ENCODE peak calls at places on chromosome 3, in five cellular contexts. B, T, W, E and U are unnamed samples. For H3K4me1, the result is how much of the 10 kb centered on the place peaks cover.

GRCh38 chr3:56323986-56324420 is 144.3 kb downstream of the ERC2 start:
- DNase-seq in B (no peak), T (no peak), W (no peak), E (no peak), U (no peak)

GRCh38 chr3:113557374-113557773 is 25.0 kb downstream of the SIDT1 start:
- DNase-seq in B (no peak), T (no peak), W (no peak), E (no peak), U (no peak)

GRCh38 chr3:14490831-14491230 is 49.3 kb downstream of the GRIP2 start:
- DNase-seq in B (no peak), T (no peak), W (no peak), E (no peak), U (no peak)

GRCh38 chr3:120907659-120908029 is 361 bp upstream of the STXBP5L start:
- DNase-seq in B (no peak), T (no peak), W (no peak), E (no peak), U (no peak)

GRCh38 chr3:61871646-61872045 is 310.3 kb downstream of the PTPRG start:
- DNase-seq in B (no peak), T (no peak), W (no peak), E (no peak), U (no peak)

GRCh38 chr3:16402451-16402850 is 111.0 kb downstream of the RFTN1 start:
- DNase-seq in B (no peak), T (no peak), W (no peak), E (no peak), U (no peak)

GRCh38 chr3:178300441-178300959 is 235.7 kb upstream of the KCNMB2 start:
- DNase-seq in B (no peak), T (no peak), W (no peak), E (no peak), U (no peak)

GRCh38 chr3:52109556-52110380 is 44.5 kb downstream of the POC1A start:
- DNase-seq in B (peak), T (no peak), W (no peak), E (no peak), U (peak)

GRCh38 chr3:66470956-66471686 is 29.7 kb downstream of the LRIG1 start:
- DNase-seq in B (no peak), T (no peak), W (no peak), E (no peak), U (no peak)

GRCh38 chr3:109257269-109257668 is 59.0 kb downstream of the DPPA2 start:
- DNase-seq in B (no peak), T (no peak), W (no peak), E (no peak), U (no peak)

GRCh38 chr3:188904670-188905069 is 267.1 kb upstream of the TPRG1 start:
- DNase-seq in B (no peak), T (no peak), W (no peak), E (no peak), U (no peak)

GRCh38 chr3:195616681-195617080 is 32.9 kb upstream of the APOD start:
- DNase-seq in B (no peak), T (no peak), W (no peak), E (no peak), U (no peak)

GRCh38 chr3:79724206-79724605 is 43.6 kb downstream of the ROBO1 start:
- DNase-seq in B (no peak), T (no peak), W (no peak), E (no peak), U (no peak)

GRCh38 chr3:155327430-155327829 is 33.9 kb upstream of the STRIT1 start:
- DNase-seq in B (no peak), T (no peak), W (no peak), E (no peak), U (no peak)

GRCh38 chr3:52536369-52537164 is at the start of gene UQCC5:
- DNase-seq in B (peak), T (peak), W (peak), E (peak), U (peak)

GRCh38 chr3:25455316-25456232 is 27.5 kb downstream of the RARB start:
- DNase-seq in B (no peak), T (peak), W (no peak), E (no peak), U (no peak)

GRCh38 chr3:33919312-33919711 is 120.9 kb downstream of the PDCD6IP start:
- DNase-seq in B (no peak), T (no peak), W (no peak), E (no peak), U (no peak)

GRCh38 chr3:14285526-14285925 is 106.9 kb downstream of the LSM3 start:
- DNase-seq in B (peak), T (no peak), W (no peak), E (no peak), U (no peak)

GRCh38 chr3:107224001-107224596 is 153.1 kb upstream of the CCDC54 start:
- DNase-seq in B (no peak), T (no peak), W (no peak), E (no peak), U (no peak)

GRCh38 chr3:195094211-195094921 is 176.6 kb downstream of the XXYLT1 start:
- DNase-seq in B (peak), T (peak), W (peak), E (no peak), U (peak)

GRCh38 chr3:159609620-159610019 is 379.0 kb upstream of the IL12A start:
- DNase-seq in B (no peak), T (no peak), W (no peak), E (no peak), U (no peak)

GRCh38 chr3:50316657-50317242 is 5.8 kb downstream of the HYAL2 start:
- DNase-seq in B (peak), T (no peak), W (peak), E (no peak), U (peak)

GRCh38 chr3:72487078-72487765 is 361.0 kb downstream of the SHQ1 start:
- DNase-seq in B (no peak), T (peak), W (peak), E (peak), U (no peak)

GRCh38 chr3:188286087-188286513 is 132.1 kb downstream of the LPP start:
- DNase-seq in B (no peak), T (no peak), W (no peak), E (no peak), U (no peak)

GRCh38 chr3:188574885-188575284 is 420.9 kb downstream of the LPP start:
- DNase-seq in B (no peak), T (no peak), W (no peak), E (no peak), U (no peak)

GRCh38 chr3:6249679-6250078 is 611.2 kb upstream of the GRM7 start:
- DNase-seq in B (no peak), T (no peak), W (no peak), E (no peak), U (no peak)

GRCh38 chr3:124263168-124263567 is 271.2 kb upstream of the ROPN1 start:
- DNase-seq in B (no peak), T (no peak), W (no peak), E (no peak), U (no peak)

GRCh38 chr3:43522702-43523362 is 99.0 kb downstream of the ANO10 start:
- DNase-seq in B (no peak), T (no peak), W (no peak), E (no peak), U (no peak)

GRCh38 chr3:50189274-50189673 is 2.1 kb upstream of the GNAT1 start:
- DNase-seq in B (no peak), T (peak), W (no peak), E (peak), U (peak)

GRCh38 chr3:133884547-133885240 is 11.0 kb downstream of the RAB6B start:
- DNase-seq in B (no peak), T (no peak), W (no peak), E (no peak), U (no peak)

GRCh38 chr3:114121996-114122709 is 56.7 kb downstream of the DRD3 start:
- DNase-seq in B (no peak), T (no peak), W (no peak), E (no peak), U (no peak)

GRCh38 chr3:146421814-146422748 is 47.3 kb downstream of the PLSCR2 start:
- DNase-seq in B (no peak), T (no peak), W (no peak), E (no peak), U (no peak)

GRCh38 chr3:194133661-194134230 is 2.2 kb upstream of the HES1 start:
- DNase-seq in B (no peak), T (peak), W (peak), E (peak), U (peak)

DNA sequence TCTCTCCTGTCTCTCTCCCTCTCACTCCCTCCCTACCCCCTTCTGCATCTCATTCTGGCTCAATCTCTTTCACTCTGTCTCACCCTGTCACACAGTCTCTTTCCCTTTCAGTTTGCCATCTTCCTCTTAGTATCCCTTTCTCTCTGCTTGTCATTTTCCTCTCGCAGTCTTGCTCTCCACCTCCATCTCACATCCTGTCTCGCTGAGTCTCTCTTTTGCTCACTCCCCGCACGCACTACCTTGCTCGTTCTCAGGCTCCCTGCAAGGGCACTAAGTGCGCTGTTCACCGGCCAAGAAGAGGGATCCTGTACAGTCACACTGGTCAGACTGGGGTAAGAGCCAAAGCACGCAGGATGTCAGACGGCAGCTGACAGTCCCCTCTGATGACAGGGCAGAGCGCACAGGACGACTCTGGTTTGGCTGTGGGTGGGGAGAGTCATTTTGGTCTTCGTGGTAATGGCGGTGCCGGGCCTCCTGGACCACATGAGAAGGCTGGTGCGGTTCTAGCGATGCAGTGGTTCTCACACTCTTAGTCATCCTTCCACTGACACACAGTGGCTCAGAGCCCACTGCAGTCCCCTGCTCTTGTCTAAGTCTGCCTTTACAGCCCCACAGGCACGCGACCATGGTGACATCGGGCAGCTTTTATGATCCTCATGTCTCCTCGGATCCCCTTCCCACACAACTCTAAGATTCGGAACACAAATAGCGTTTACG is 356.8 kb downstream of the FOXP1 start:
- DNase-seq in B (peak), T (peak), W (no peak), E (no peak), U (no peak)
- H3K4me3 ChIP-seq in B (peak), T (peak), W (peak), E (no peak), U (no peak)

GRCh38 chr3:186895406-186895805 is 34.9 kb upstream of the ST6GAL1 start:
- DNase-seq in B (no peak), T (no peak), W (no peak), E (no peak), U (no peak)
- H3K4me1 ChIP-seq in B (under half), T (under half), W (under half), E (under half), U (under half)

DNA sequence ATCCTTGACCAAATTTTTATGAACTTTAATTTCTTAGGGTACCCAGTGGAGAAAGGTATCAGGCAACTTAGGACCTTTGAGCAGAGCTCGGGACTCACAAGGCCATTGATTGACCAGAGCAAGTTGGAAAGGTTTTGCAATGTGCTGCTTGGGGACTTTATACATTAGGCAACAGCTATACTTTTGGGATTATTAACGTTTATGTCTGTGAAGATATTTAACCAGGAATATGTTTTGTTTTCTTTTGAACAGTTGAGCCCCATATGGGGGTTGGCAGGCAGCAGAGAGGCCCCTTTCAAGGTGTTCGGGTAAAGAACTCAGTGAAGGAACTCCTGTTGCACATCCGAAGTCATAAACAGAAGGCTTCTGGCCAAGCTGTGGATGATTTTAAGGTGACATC is 2.5 kb downstream of the NFKBIZ start:
- DNase-seq in B (no peak), T (no peak), W (no peak), E (no peak), U (no peak)
- H3K4me3 ChIP-seq in B (peak), T (peak), W (peak), E (peak), U (peak)

GRCh38 chr3:190056795-190057194 is 63.9 kb downstream of the P3H2 start:
- DNase-seq in B (no peak), T (no peak), W (no peak), E (no peak), U (no peak)

GRCh38 chr3:190063490-190063889 is 57.2 kb downstream of the P3H2 start:
- DNase-seq in B (no peak), T (no peak), W (no peak), E (no peak), U (no peak)

GRCh38 chr3:190058486-190059241 is 62.0 kb downstream of the P3H2 start:
- DNase-seq in B (no peak), T (no peak), W (no peak), E (no peak), U (no peak)

GRCh38 chr3:190059242-190059590 is 61.5 kb downstream of the P3H2 start:
- DNase-seq in B (no peak), T (no peak), W (no peak), E (no peak), U (no peak)

DNA sequence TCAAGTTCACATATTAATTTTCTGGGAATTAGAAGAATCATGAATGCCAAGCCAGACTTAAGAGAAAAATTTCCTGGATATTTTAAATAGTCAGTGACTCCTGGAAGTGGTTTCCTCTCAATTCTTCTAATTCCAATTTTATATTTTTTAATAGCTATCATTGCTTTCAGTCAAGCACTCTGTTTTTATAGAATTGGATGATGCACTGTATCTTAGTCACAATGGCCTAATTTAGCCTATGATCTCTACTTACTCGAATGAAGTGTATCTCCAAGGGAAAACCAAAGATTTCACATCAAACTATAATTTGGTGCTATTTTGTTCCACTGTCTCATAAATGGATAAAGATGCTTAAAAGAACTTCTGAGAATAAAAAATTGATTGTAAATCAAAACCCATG is 60.3 kb downstream of the P3H2 start:
- DNase-seq in B (no peak), T (no peak), W (no peak), E (no peak), U (no peak)
- H3K4me1 ChIP-seq in B (under half), T (under half), W (under half), E (under half), U (under half)

GRCh38 chr3:102699104-102699818 is 264.4 kb downstream of the ZPLD1 start:
- DNase-seq in B (no peak), T (no peak), W (no peak), E (no peak), U (no peak)

GRCh38 chr3:102699819-102700140 is 265.0 kb downstream of the ZPLD1 start:
- DNase-seq in B (no peak), T (no peak), W (no peak), E (no peak), U (no peak)
- H3K4me3 ChIP-seq in B (no peak), T (no peak), W (no peak), E (no peak), U (no peak)